ENCODE peak calls at places on chromosome 2, in six cellular contexts. B, J, Q, Y, D and W are unnamed samples.

GRCh38 chr2:31957748-31958717 is 52.8 kb downstream of the MEMO1 start:
- DNase-seq in B (no peak), J (no peak), Q (no peak), Y (no peak), D (no peak), W (no peak)

GRCh38 chr2:240462073-240462703 is 26.7 kb downstream of the GPC1 start:
- DNase-seq in B (peak), J (peak), Q (peak), Y (no peak), D (no peak), W (peak)

GRCh38 chr2:30691948-30692828 is 115.1 kb downstream of the CAPN13 start:
- DNase-seq in B (no peak), J (peak), Q (no peak), Y (no peak), D (no peak), W (peak)

GRCh38 chr2:43840961-43841360 is 2.2 kb downstream of the ABCG8 start:
- DNase-seq in B (no peak), J (no peak), Q (no peak), Y (no peak), D (no peak), W (no peak)

GRCh38 chr2:63444565-63445288 is 143.6 kb downstream of the WDPCP start:
- DNase-seq in B (no peak), J (no peak), Q (no peak), Y (no peak), D (no peak), W (no peak)

GRCh38 chr2:166593403-166593802 is 99.4 kb upstream of the SCN7A start:
- DNase-seq in B (no peak), J (no peak), Q (no peak), Y (no peak), D (peak), W (no peak)

GRCh38 chr2:169363570-169364150 is 1.3 kb upstream of the LRP2 start:
- DNase-seq in B (peak), J (peak), Q (peak), Y (no peak), D (no peak), W (no peak)

GRCh38 chr2:213229814-213230213 is 54.5 kb upstream of the SPAG16 start:
- DNase-seq in B (no peak), J (no peak), Q (no peak), Y (no peak), D (no peak), W (no peak)

GRCh38 chr2:27638023-27638637 is 9.3 kb downstream of the GPN1 start:
- DNase-seq in B (no peak), J (no peak), Q (no peak), Y (no peak), D (peak), W (no peak)

GRCh38 chr2:41836944-41837343 is 210.9 kb upstream of the PKDCC start:
- DNase-seq in B (no peak), J (peak), Q (no peak), Y (no peak), D (no peak), W (no peak)

GRCh38 chr2:14560686-14561085 is 71.8 kb upstream of the LRATD1 start:
- DNase-seq in B (no peak), J (no peak), Q (no peak), Y (no peak), D (no peak), W (no peak)

GRCh38 chr2:112665113-112665780 is 19.5 kb downstream of the SLC20A1 start:
- DNase-seq in B (no peak), J (no peak), Q (no peak), Y (no peak), D (no peak), W (no peak)

GRCh38 chr2:37887286-37887685 is 37.8 kb upstream of the RMDN2 start:
- DNase-seq in B (no peak), J (no peak), Q (no peak), Y (no peak), D (no peak), W (no peak)

GRCh38 chr2:227781841-227782240 is 31.8 kb upstream of the CCL20 start:
- DNase-seq in B (no peak), J (no peak), Q (no peak), Y (no peak), D (no peak), W (no peak)

GRCh38 chr2:16613475-16613874 is 52.2 kb downstream of the CYRIA start:
- DNase-seq in B (no peak), J (no peak), Q (no peak), Y (no peak), D (no peak), W (no peak)

GRCh38 chr2:133975676-133976428 is 278.0 kb upstream of the MGAT5 start:
- DNase-seq in B (no peak), J (peak), Q (no peak), Y (no peak), D (no peak), W (no peak)

GRCh38 chr2:16226942-16227664 is 286.8 kb downstream of the MYCN start:
- DNase-seq in B (no peak), J (no peak), Q (peak), Y (no peak), D (no peak), W (peak)

GRCh38 chr2:189178726-189179606 is 595 bp downstream of the COL5A2 start:
- DNase-seq in B (no peak), J (peak), Q (no peak), Y (no peak), D (no peak), W (no peak)

GRCh38 chr2:47561906-47562305 is 158.9 kb downstream of the MSH2 start:
- DNase-seq in B (no peak), J (peak), Q (no peak), Y (no peak), D (no peak), W (no peak)

GRCh38 chr2:43136862-43137261 is 89.5 kb downstream of the ZFP36L2 start:
- DNase-seq in B (peak), J (peak), Q (no peak), Y (no peak), D (no peak), W (no peak)

GRCh38 chr2:19868705-19869550 is 32.9 kb downstream of the TTC32 start:
- DNase-seq in B (peak), J (peak), Q (peak), Y (no peak), D (no peak), W (peak)

GRCh38 chr2:100984892-100985307 is 17.2 kb upstream of the RPL31 start:
- DNase-seq in B (peak), J (peak), Q (peak), Y (no peak), D (no peak), W (peak)

GRCh38 chr2:54206596-54206995 is 49.4 kb downstream of the TSPYL6 start:
- DNase-seq in B (no peak), J (no peak), Q (no peak), Y (peak), D (no peak), W (no peak)

GRCh38 chr2:2762898-2763287 is 431.8 kb upstream of the MYT1L start:
- DNase-seq in B (no peak), J (no peak), Q (no peak), Y (no peak), D (no peak), W (no peak)

GRCh38 chr2:190649798-190650390 is 1.0 kb downstream of the NAB1 start:
- DNase-seq in B (no peak), J (no peak), Q (no peak), Y (no peak), D (no peak), W (no peak)

GRCh38 chr2:9416962-9417316 is 6.4 kb downstream of the ITGB1BP1 start:
- DNase-seq in B (no peak), J (peak), Q (no peak), Y (no peak), D (no peak), W (no peak)

GRCh38 chr2:240931319-240931949 is 25.3 kb downstream of the CROCC2 start:
- DNase-seq in B (no peak), J (peak), Q (peak), Y (no peak), D (no peak), W (no peak)

GRCh38 chr2:231626449-231626848 is 33.8 kb downstream of the TEX44 start:
- DNase-seq in B (no peak), J (no peak), Q (no peak), Y (no peak), D (no peak), W (no peak)

GRCh38 chr2:237025090-237025865 is 60.4 kb upstream of the COPS8 start:
- DNase-seq in B (no peak), J (no peak), Q (no peak), Y (no peak), D (peak), W (peak)

GRCh38 chr2:118847447-118848172 is at the start of gene EN1:
- DNase-seq in B (no peak), J (peak), Q (no peak), Y (no peak), D (no peak), W (peak)
- H3K4me3 ChIP-seq in B (peak), J (peak), Q (no peak), Y (peak), D (no peak), W (peak)

DNA sequence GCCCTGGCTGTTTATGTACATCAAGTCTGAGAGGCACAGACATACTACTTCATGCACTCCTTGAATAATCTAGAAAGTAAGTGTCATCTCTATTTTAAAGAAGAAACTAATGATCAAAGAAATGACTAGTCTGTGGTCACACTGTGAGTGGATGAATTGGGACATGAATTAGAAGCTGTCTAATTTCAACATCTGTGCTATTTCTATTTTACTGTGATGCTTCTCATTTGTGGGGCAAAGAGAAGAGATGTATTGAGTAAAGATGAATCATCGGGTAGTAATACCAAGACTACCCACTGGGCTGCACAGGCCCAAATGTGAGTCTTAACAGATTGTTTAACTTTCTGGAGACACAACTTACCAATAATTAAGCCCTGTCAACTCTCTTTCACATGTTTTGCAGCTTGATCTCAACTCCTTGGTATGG is 42.4 kb upstream of the MTIF2 start:
- DNase-seq in B (no peak), J (no peak), Q (no peak), Y (no peak), D (no peak), W (no peak)
- TF ChIP-seq CTCF in B (no peak), J (peak), Q (peak), Y (no peak), D (peak), W (peak)

GRCh38 chr2:10911291-10912075 is at the start of gene KCNF1:
- DNase-seq in B (no peak), J (peak), Q (peak), Y (no peak), D (no peak), W (no peak)

GRCh38 chr2:10913501-10914271 is 2.0 kb downstream of the KCNF1 start:
- DNase-seq in B (no peak), J (peak), Q (peak), Y (no peak), D (no peak), W (peak)

GRCh38 chr2:10912796-10913445 is 1.2 kb downstream of the KCNF1 start:
- DNase-seq in B (no peak), J (no peak), Q (peak), Y (no peak), D (no peak), W (no peak)

GRCh38 chr2:10910625-10911024 is 1.1 kb upstream of the KCNF1 start:
- DNase-seq in B (no peak), J (no peak), Q (no peak), Y (no peak), D (no peak), W (no peak)

GRCh38 chr2:10912076-10912731 is 470 bp downstream of the KCNF1 start:
- DNase-seq in B (no peak), J (peak), Q (peak), Y (no peak), D (no peak), W (no peak)
- H3K4me3 ChIP-seq in B (no peak), J (peak), Q (peak), Y (peak), D (peak), W (no peak)

DNA sequence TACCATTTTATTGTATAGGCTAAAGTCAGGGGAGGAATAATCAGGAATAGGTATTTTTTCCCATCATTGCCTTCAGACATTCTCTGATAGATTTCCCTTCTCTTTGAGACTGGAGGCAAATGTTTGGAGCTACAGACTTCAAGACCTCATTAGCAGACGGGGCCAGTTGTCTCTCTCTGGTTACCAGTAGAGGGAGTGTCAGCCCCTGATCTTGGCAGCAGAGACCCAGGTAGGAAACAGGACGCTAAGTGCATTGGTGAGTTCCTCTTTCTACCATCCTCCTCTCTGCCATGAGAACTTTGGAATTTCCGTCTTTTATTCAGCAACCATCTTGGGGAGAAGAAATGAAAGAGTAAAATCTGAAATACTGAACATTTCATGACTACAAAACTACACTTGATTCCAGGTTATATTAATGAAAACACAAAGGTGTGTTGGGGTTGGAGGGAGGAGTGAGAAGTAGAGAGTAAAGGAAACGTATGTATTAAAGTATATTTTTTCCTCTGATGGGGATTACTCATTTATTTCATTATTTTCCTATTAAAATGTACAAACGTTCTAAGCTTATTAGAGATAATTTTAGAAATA is 186.2 kb upstream of the GCFC2 start:
- DNase-seq in B (no peak), J (peak), Q (no peak), Y (peak), D (no peak), W (no peak)
- TF ChIP-seq CTCF in B (no peak), J (peak), Q (peak), Y (peak), D (peak), W (no peak)

DNA sequence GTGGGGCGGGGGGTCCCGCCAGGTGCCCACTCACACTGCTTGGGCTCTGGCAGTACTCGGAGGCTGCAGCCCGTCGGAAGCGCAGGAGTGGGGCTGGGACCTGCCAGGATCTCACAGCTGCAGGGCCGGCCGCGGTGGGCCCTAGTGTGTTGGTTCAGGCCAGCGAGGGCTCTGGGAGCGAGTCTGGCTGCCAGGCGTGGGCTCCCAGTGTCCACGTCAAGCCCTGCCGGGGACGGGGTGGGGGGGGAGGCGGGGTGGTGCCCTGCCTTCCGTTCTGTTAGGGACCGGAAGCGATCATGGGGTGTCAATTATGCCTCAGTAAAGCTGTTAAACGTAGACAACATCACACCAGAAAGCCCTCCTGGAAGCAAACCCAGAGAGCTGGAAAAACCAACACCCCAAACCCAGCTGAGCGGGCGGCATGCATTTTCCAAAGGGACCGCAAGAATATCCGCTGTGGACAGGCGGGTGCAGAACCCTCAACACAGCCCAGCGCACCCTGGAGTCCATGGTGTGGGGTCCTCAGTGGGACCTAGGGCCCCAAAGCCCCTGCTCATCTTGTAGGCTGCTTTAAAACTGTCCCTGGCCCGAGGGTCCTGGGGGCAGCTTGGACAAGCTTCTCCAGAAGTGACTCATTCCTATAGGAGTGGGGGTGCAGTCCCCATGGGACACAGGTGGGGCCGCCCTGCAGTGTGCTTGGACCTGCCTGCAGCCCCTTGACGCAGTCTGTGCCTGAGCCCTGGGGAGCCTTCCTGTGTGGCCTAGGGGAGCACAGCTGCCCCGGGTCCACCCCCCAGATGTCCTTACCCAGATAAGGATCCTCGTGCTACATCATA is 1.3 kb upstream of the HS6ST1 start:
- DNase-seq in B (peak), J (peak), Q (peak), Y (no peak), D (no peak), W (no peak)
- H3K4me3 ChIP-seq in B (no peak), J (no peak), Q (no peak), Y (no peak), D (no peak), W (no peak)

DNA sequence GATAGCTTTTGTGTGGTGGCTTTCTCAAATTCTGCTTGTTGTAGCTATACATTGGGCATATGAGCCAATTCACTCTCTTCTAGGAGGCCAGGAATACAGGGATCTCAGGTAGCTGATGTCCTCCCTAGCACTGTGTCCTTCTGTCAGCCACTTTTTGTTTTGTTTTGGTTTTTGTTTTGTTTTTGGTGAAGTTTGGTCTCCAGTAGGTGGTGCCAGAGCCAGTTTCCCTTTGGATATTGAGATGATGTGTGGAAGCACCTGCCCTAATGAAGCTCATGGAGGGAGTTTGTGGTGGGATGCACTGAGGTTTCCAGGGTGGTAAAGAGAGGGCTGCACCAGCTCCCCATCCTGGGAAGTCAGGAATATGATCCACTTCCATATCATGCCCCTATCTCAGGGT is 100.5 kb upstream of the VWC2L start:
- DNase-seq in B (no peak), J (peak), Q (no peak), Y (no peak), D (no peak), W (no peak)
- TF ChIP-seq CTCF in B (no peak), J (peak), Q (no peak), Y (peak), D (no peak), W (no peak)

GRCh38 chr2:187544371-187545080 is 9.7 kb downstream of the TFPI start:
- DNase-seq in B (peak), J (no peak), Q (peak), Y (no peak), D (no peak), W (peak)
- H3K4me3 ChIP-seq in B (no peak), J (no peak), Q (no peak), Y (peak), D (no peak), W (no peak)

DNA sequence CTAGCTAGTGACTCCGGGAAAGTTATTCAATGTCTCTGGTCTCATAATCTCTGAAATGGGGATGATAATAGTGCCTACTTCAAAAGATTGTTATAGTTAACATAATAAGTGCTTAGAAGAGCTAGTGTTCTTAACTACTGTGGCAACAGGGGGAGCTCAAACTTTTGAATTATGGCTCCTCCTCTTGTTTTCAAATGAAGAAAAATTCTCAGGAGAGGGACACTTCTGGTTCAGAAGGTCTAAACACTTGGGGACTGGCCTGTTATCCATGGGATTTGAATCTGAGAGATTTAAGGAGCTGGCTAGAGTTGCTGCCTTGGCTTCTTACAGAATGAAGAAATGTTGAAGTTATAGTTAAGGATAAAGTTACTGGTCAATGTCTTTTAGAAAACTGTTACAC is 92.2 kb upstream of the ITGB6 start:
- DNase-seq in B (no peak), J (no peak), Q (no peak), Y (no peak), D (no peak), W (no peak)
- TF ChIP-seq CTCF in B (no peak), J (no peak), Q (no peak), Y (no peak), D (no peak), W (no peak)

GRCh38 chr2:106542730-106543359 is 55.7 kb downstream of the CD8B2 start:
- DNase-seq in B (peak), J (peak), Q (peak), Y (peak), D (no peak), W (peak)
- H3K4me3 ChIP-seq in B (no peak), J (no peak), Q (peak), Y (peak), D (no peak), W (no peak)

DNA sequence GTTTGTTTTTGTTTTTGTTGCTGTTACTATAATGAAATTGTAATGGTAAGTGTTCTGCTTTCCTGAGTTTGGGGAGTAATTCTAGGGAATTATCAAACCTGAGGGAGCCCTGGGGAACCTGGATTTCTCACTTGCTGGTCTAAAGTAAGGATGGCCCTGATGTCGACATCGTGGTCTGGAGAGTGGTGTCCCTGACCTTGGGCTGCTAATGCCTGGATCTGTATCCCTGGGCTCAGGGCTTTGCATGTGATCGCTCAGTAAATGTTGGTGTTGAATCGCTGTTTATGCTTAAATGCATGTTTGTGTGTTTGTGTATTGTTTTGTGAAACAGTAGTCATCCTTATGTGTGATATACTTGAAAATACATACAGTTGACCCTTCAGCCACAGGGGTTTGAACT is 6.1 kb downstream of the ACP1 start:
- DNase-seq in B (no peak), J (no peak), Q (no peak), Y (no peak), D (no peak), W (no peak)
- TF ChIP-seq CTCF in B (no peak), J (no peak), Q (no peak), Y (no peak), D (no peak), W (no peak)